ENCODE peak calls at places on chromosomes 4 and X, in seven cellular contexts. One of them, this sample, is unnamed.

GRCh38 chr4:160523236-160523635 is 1420.4 kb downstream of the RAPGEF2 start:
- DNase-seq in iPS-NIHi11: no peak
- DNase-seq in pulmonary artery endothelial cell: no peak
- DNase-seq in GDM1: no peak
- DNase-seq in NCI-H510A: no peak
- DNase-seq in NCI-H1694 treated with DMSO at 0.1 percent for 48 hours: no peak
- DNase-seq in stimulated activated CD4-positive, alpha-beta T cell treated with anti-CD3 and anti-CD28 coated beads, Interleukin-1b, Interleukin-23, amount 100 ng/mL, for 1 hour: no peak
- DNase-seq in this sample: no peak

GRCh38 chr4:151744614-151745013 is 16.2 kb downstream of the GATB start:
- DNase-seq in iPS-NIHi11: peak
- DNase-seq in pulmonary artery endothelial cell: peak
- DNase-seq in GDM1: no peak
- DNase-seq in NCI-H510A: no peak
- DNase-seq in NCI-H1694 treated with DMSO at 0.1 percent for 48 hours: no peak
- DNase-seq in stimulated activated CD4-positive, alpha-beta T cell treated with anti-CD3 and anti-CD28 coated beads, Interleukin-1b, Interleukin-23, amount 100 ng/mL, for 1 hour: no peak
- DNase-seq in this sample: no peak

GRCh38 chrX:136816970-136817369 is 36.2 kb upstream of the ARHGEF6 start:
- DNase-seq in iPS-NIHi11: no peak
- DNase-seq in pulmonary artery endothelial cell: no peak
- DNase-seq in GDM1: no peak
- DNase-seq in NCI-H510A: no peak
- DNase-seq in NCI-H1694 treated with DMSO at 0.1 percent for 48 hours: no peak
- DNase-seq in stimulated activated CD4-positive, alpha-beta T cell treated with anti-CD3 and anti-CD28 coated beads, Interleukin-1b, Interleukin-23, amount 100 ng/mL, for 1 hour: no peak
- DNase-seq in this sample: no peak

GRCh38 chr4:150348079-150348478 is 233.9 kb upstream of the MAB21L2 start:
- DNase-seq in iPS-NIHi11: no peak
- DNase-seq in pulmonary artery endothelial cell: peak
- DNase-seq in GDM1: no peak
- DNase-seq in NCI-H510A: no peak
- DNase-seq in NCI-H1694 treated with DMSO at 0.1 percent for 48 hours: no peak
- DNase-seq in stimulated activated CD4-positive, alpha-beta T cell treated with anti-CD3 and anti-CD28 coated beads, Interleukin-1b, Interleukin-23, amount 100 ng/mL, for 1 hour: no peak
- DNase-seq in this sample: no peak

GRCh38 chrX:2523911-2524310 is 23.1 kb upstream of the DHRSX start:
- DNase-seq in iPS-NIHi11: peak
- DNase-seq in pulmonary artery endothelial cell: no peak
- DNase-seq in GDM1: no peak
- DNase-seq in NCI-H510A: no peak
- DNase-seq in NCI-H1694 treated with DMSO at 0.1 percent for 48 hours: no peak
- DNase-seq in stimulated activated CD4-positive, alpha-beta T cell treated with anti-CD3 and anti-CD28 coated beads, Interleukin-1b, Interleukin-23, amount 100 ng/mL, for 1 hour: no peak
- DNase-seq in this sample: no peak

GRCh38 chr4:55303818-55304217 is 42.2 kb upstream of the SRD5A3 start:
- DNase-seq in iPS-NIHi11: peak
- DNase-seq in pulmonary artery endothelial cell: peak
- DNase-seq in GDM1: no peak
- DNase-seq in NCI-H510A: no peak
- DNase-seq in NCI-H1694 treated with DMSO at 0.1 percent for 48 hours: no peak
- DNase-seq in stimulated activated CD4-positive, alpha-beta T cell treated with anti-CD3 and anti-CD28 coated beads, Interleukin-1b, Interleukin-23, amount 100 ng/mL, for 1 hour: no peak
- DNase-seq in this sample: no peak

GRCh38 chr4:65623509-65623908 is 46.8 kb downstream of the EPHA5 start:
- DNase-seq in iPS-NIHi11: no peak
- DNase-seq in pulmonary artery endothelial cell: no peak
- DNase-seq in GDM1: no peak
- DNase-seq in NCI-H510A: no peak
- DNase-seq in NCI-H1694 treated with DMSO at 0.1 percent for 48 hours: peak
- DNase-seq in stimulated activated CD4-positive, alpha-beta T cell treated with anti-CD3 and anti-CD28 coated beads, Interleukin-1b, Interleukin-23, amount 100 ng/mL, for 1 hour: no peak
- DNase-seq in this sample: no peak

GRCh38 chr4:24195976-24196736 is 306.3 kb upstream of the PPARGC1A start:
- DNase-seq in iPS-NIHi11: no peak
- DNase-seq in pulmonary artery endothelial cell: no peak
- DNase-seq in GDM1: no peak
- DNase-seq in NCI-H510A: no peak
- DNase-seq in NCI-H1694 treated with DMSO at 0.1 percent for 48 hours: no peak
- DNase-seq in stimulated activated CD4-positive, alpha-beta T cell treated with anti-CD3 and anti-CD28 coated beads, Interleukin-1b, Interleukin-23, amount 100 ng/mL, for 1 hour: no peak
- DNase-seq in this sample: no peak

GRCh38 chr4:8240211-8241041 is 29.1 kb upstream of the HTRA3 start:
- DNase-seq in iPS-NIHi11: no peak
- DNase-seq in pulmonary artery endothelial cell: no peak
- DNase-seq in GDM1: no peak
- DNase-seq in NCI-H510A: no peak
- DNase-seq in NCI-H1694 treated with DMSO at 0.1 percent for 48 hours: no peak
- DNase-seq in stimulated activated CD4-positive, alpha-beta T cell treated with anti-CD3 and anti-CD28 coated beads, Interleukin-1b, Interleukin-23, amount 100 ng/mL, for 1 hour: no peak
- DNase-seq in this sample: no peak